ENCODE peak calls at places on chromosomes 16 and 17, in five cellular contexts. O is brain microvascular endothelial cell; D is CD8-positive, alpha-beta T cell; H is astrocyte of the spinal cord; Q is heart left ventricle. X is an unnamed sample.

GRCh38 chr17:75323043-75323591 is 33.9 kb upstream of the SLC25A19 start:
- DNase-seq in Q (peak; percentile 86), H (peak; percentile 88), O (peak; percentile 82), D (peak; percentile 92), X (peak; percentile 93)

GRCh38 chr17:7445011-7445927 is at the start of gene CHRNB1:
- DNase-seq in O (no peak), H (peak; percentile 10), D (peak; percentile 47), Q (peak; percentile 90), X (no peak)

GRCh38 chr17:42422958-42423712 is at the start of gene CAVIN1:
- DNase-seq in H (peak; percentile 99), Q (peak; percentile 99), D (no peak), O (peak; percentile 93), X (peak; percentile 98)

GRCh38 chr17:15942207-15942833 is 2.6 kb upstream of the ADORA2B start:
- DNase-seq in H (no peak), O (no peak), Q (no peak), D (no peak), X (peak; percentile 57)

GRCh38 chr17:36641877-36642845 is 40.8 kb downstream of the MRM1 start:
- DNase-seq in H (no peak), O (no peak), D (no peak), Q (no peak), X (no peak)

GRCh38 chr17:72030067-72030899 is 90.5 kb upstream of the SOX9 start:
- DNase-seq in O (peak; percentile 52), H (peak; percentile 67), D (peak; percentile 12), Q (peak; percentile 35), X (peak; percentile 31)

GRCh38 chr17:48231995-48232729 is 124.6 kb downstream of the SNX11 start:
- DNase-seq in D (no peak), O (no peak), Q (no peak), H (no peak), X (no peak)

GRCh38 chr17:72702136-72702735 is 390.3 kb downstream of the SLC39A11 start:
- DNase-seq in O (no peak), D (no peak), Q (no peak), H (peak; percentile 74), X (peak; percentile 71)

GRCh38 chr16:88004391-88004790 is 53.2 kb downstream of the BANP start:
- DNase-seq in H (no peak), D (no peak), O (no peak), Q (no peak), X (no peak)

GRCh38 chr17:1039119-1039507 is 42.2 kb downstream of the TIMM22 start:
- DNase-seq in D (no peak), O (no peak), H (no peak), Q (no peak), X (no peak)

GRCh38 chr16:73047536-73048291 is at the start of gene ZFHX3:
- DNase-seq in H (peak; percentile 70), Q (peak; percentile 84), D (peak; percentile 30), O (no peak), X (peak; percentile 55)

GRCh38 chr17:78573955-78574354 is 3.2 kb downstream of the DNAH17 start:
- DNase-seq in Q (no peak), O (no peak), H (no peak), D (no peak), X (no peak)
- TF ChIP-seq CTCF in Q (no peak), O (no peak), H (no peak), D (no peak), X (no peak)

GRCh38 chr17:77284023-77284617 is 143.4 kb downstream of the SEC14L1 start:
- DNase-seq in Q (no peak), O (no peak), D (no peak), H (no peak), X (no peak)
- H3K4me3 ChIP-seq in Q (no peak overlapping the region), O (no peak overlapping the region), D (no peak overlapping the region), H (no peak overlapping the region), X (no peak overlapping the region)

DNA sequence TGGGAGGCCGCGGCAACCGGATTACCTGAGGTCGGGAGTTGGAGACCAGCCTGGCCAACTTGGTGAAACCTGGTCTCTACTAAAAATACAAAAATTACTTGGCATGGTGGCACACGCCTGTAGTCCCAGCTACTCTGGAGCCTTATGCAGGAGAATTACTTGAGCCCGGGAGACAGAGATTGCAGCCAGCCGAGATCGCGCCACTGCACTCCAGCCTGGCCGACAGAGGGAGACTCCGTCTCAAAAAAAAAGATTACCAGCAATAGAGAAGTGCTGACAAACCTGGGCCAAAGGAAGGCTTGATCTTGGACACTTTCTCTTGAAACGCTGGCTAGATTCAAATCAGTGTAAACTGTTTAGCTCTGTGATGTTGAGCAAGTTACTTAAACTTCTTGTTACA is 4.3 kb downstream of the MT1H start:
- DNase-seq in O (no peak), H (peak; percentile 27), D (peak; percentile 29), Q (no peak), X (peak; percentile 42)
- TF ChIP-seq CTCF in O (peak; percentile 75), H (peak; percentile 63), D (peak; percentile 52), Q (peak; percentile 67), X (peak; percentile 65)

GRCh38 chr16:81650982-81651562 is 128.0 kb upstream of the PLCG2 start:
- DNase-seq in Q (peak; percentile 84), D (no peak), H (no peak), O (peak; percentile 34), X (peak; percentile 59)
- H3K4me3 ChIP-seq in Q (no peak overlapping the region), D (no peak overlapping the region), H (no peak overlapping the region), O (no peak overlapping the region), X (no peak overlapping the region)

GRCh38 chr17:53191878-53192277 is 630.8 kb upstream of the KIF2B start:
- DNase-seq in O (no peak), Q (no peak), D (no peak), H (no peak), X (no peak)

DNA sequence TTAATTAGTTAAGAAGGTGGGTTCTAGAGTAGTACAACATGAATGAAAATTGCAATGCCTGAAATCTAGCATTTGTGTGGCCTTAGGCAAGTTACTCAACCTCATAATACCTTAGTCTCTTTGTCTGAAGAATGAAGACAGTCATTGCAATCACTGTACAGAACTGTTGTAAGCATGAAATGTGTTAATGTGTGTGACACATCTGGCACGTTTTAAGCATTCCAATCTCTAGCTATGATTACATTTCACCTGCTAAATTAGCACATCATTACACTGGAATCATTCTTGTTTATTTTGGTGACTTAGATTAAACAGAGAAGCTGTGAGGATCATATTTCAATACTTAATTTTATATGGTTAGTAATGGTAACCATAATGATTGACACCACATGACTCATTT is 629.7 kb upstream of the KIF2B start:
- DNase-seq in H (no peak), D (no peak), O (no peak), Q (no peak), X (no peak)
- TF ChIP-seq CTCF in H (no peak), D (no peak), O (no peak), Q (no peak), X (no peak)

GRCh38 chr16:85395913-85396878 is 216.9 kb upstream of the GSE1 start:
- DNase-seq in H (no peak), O (peak; percentile 48), D (no peak), Q (no peak), X (peak; percentile 31)
- H3K4me3 ChIP-seq in H (no peak overlapping the region), O (peak overlapping the region; percentile 17), D (no peak overlapping the region), Q (no peak overlapping the region), X (no peak overlapping the region)

GRCh38 chr16:50578147-50578546 is 30.0 kb downstream of the NKD1 start:
- DNase-seq in O (no peak), D (no peak), H (no peak), Q (no peak), X (no peak)

GRCh38 chr16:50574852-50575251 is 26.7 kb downstream of the NKD1 start:
- DNase-seq in O (no peak), H (no peak), Q (no peak), D (no peak), X (no peak)

GRCh38 chr16:50573947-50574751 is 26.0 kb downstream of the NKD1 start:
- DNase-seq in H (no peak), O (no peak), Q (peak; percentile 40), D (no peak), X (no peak)

GRCh38 chr16:50576403-50577113 is 28.4 kb downstream of the NKD1 start:
- DNase-seq in O (no peak), H (no peak), D (no peak), Q (no peak), X (no peak)

GRCh38 chr16:50575743-50576142 is 27.5 kb downstream of the NKD1 start:
- DNase-seq in O (no peak), H (no peak), D (no peak), Q (no peak), X (no peak)
- TF ChIP-seq CTCF in O (no peak), H (no peak), D (no peak), Q (no peak), X (no peak)

GRCh38 chr16:69444873-69445517 is 20.6 kb downstream of the CYB5B start:
- DNase-seq in Q (no peak), D (no peak), O (no peak), H (peak; percentile 64), X (peak; percentile 54)
- H3K4me3 ChIP-seq in Q (no peak overlapping the region), D (peak overlapping the region; percentile 19), O (no peak overlapping the region), H (no peak overlapping the region), X (peak overlapping the region; percentile 30)

DNA sequence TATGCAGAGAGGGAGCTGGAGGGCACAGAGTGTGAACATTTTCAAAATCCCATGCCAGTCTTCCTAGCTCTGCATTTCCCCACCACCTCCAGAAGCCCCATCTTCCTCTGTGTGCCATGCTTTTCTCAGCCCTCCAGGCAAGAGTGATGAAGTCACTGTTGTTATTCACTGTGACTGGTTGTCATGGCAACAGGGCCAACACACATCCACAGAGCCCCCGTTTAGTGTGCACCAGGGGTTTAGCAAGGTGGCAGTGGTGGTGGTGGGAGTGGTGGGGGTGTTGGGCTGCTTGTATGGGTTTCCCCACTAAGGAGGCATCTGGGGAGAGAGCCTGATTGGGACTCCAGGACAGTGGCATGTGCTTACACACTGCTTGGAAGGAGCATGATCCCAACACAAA is 309.9 kb upstream of the ASIC2 start:
- DNase-seq in Q (no peak), O (no peak), H (no peak), D (no peak), X (no peak)
- TF ChIP-seq CTCF in Q (no peak), O (no peak), H (no peak), D (no peak), X (no peak)

GRCh38 chr16:67149276-67150057 is 1.3 kb downstream of the B3GNT9 start:
- DNase-seq in H (no peak), D (no peak), Q (no peak), O (no peak), X (no peak)
- H3K4me3 ChIP-seq in H (no peak overlapping the region), D (no peak overlapping the region), Q (no peak overlapping the region), O (no peak overlapping the region), X (no peak overlapping the region)